ENCODE peak calls at places on chromosomes 4 and X, in six cellular contexts. L, E, D, C, J and X are unnamed samples.

GRCh38 chrX:103464071-103464773 is 55.1 kb downstream of the RAB40A start:
- DNase-seq in E (no peak), C (peak; percentile 40), L (peak; percentile 80), J (peak; percentile 25), D (peak; percentile 22), X (no peak)

GRCh38 chr4:26322349-26322748 is 1.5 kb downstream of the RBPJ start:
- DNase-seq in L (no peak), J (no peak), D (no peak), C (no peak), E (no peak), X (no peak)

GRCh38 chr4:75880278-75880677 is 22.0 kb downstream of the PPEF2 start:
- DNase-seq in J (no peak), C (no peak), E (no peak), D (no peak), L (no peak), X (no peak)

GRCh38 chrX:119755981-119756533 is 2.3 kb upstream of the SOWAHD start:
- DNase-seq in E (no peak), C (no peak), J (peak; percentile 13), L (no peak), D (peak; percentile 75), X (no peak)

GRCh38 chr4:26178874-26179273 is 141.9 kb upstream of the RBPJ start:
- DNase-seq in E (no peak), J (no peak), C (no peak), L (no peak), D (no peak), X (no peak)

GRCh38 chrX:54413753-54414152 is 26.5 kb upstream of the TSR2 start:
- DNase-seq in J (no peak), E (no peak), L (no peak), D (no peak), C (no peak), X (no peak)

GRCh38 chr4:161393614-161394013 is 770.2 kb downstream of the FSTL5 start:
- DNase-seq in C (peak; percentile 45), E (no peak), D (no peak), L (no peak), J (no peak), X (no peak)

GRCh38 chr4:75849459-75849858 is 52.8 kb downstream of the PPEF2 start:
- DNase-seq in C (peak; percentile 22), L (no peak), D (no peak), E (no peak), J (no peak), X (no peak)

GRCh38 chr4:56462157-56462556 is 5.3 kb upstream of the SRP72 start:
- DNase-seq in J (no peak), E (no peak), D (no peak), L (no peak), C (no peak), X (no peak)

GRCh38 chrX:135893294-135893817 is at the start of the genes CT45A10 and SAGE1:
- DNase-seq in L (peak; percentile 6), J (no peak), E (no peak), C (peak; percentile 5), D (no peak), X (no peak)

GRCh38 chr4:32840461-32841189 is 2120.5 kb downstream of the PCDH7 start:
- DNase-seq in D (no peak), J (no peak), L (no peak), C (no peak), E (no peak), X (no peak)

GRCh38 chr4:57148831-57149230 is 38.6 kb upstream of the IGFBP7 start:
- DNase-seq in L (no peak), C (no peak), D (no peak), J (no peak), E (no peak), X (peak; percentile 69)

GRCh38 chr4:2290488-2290887 is 28.6 kb upstream of the MXD4 start:
- DNase-seq in D (no peak), J (no peak), C (no peak), E (no peak), L (no peak), X (no peak)

GRCh38 chr4:98557497-98557896 is 100.9 kb downstream of the TSPAN5 start:
- DNase-seq in D (no peak), C (no peak), L (no peak), E (no peak), J (no peak), X (no peak)

GRCh38 chr4:80226091-80226490 is 28.8 kb downstream of the PRDM8 start:
- DNase-seq in C (no peak), J (no peak), E (no peak), D (no peak), L (no peak), X (no peak)

GRCh38 chr4:8046925-8047541 is 107.4 kb upstream of the AFAP1 start:
- DNase-seq in D (no peak), E (no peak), L (no peak), C (no peak), J (peak; percentile 11), X (no peak)

GRCh38 chr4:187366530-187367279 is 628.9 kb upstream of the ZFP42 start:
- DNase-seq in C (no peak), L (no peak), E (no peak), J (no peak), D (no peak), X (no peak)

GRCh38 chr4:40547446-40548132 is 82.1 kb downstream of the RBM47 start:
- DNase-seq in C (no peak), L (no peak), D (no peak), J (no peak), E (no peak), X (no peak)

GRCh38 chrX:56468441-56468840 is 95.0 kb upstream of the UBQLN2 start:
- DNase-seq in D (no peak), C (no peak), J (no peak), E (no peak), L (no peak), X (no peak)

GRCh38 chrX:110941906-110942305 is 146.3 kb upstream of the CHRDL1 start:
- DNase-seq in D (no peak), J (no peak), E (no peak), C (no peak), L (no peak), X (no peak)

GRCh38 chr4:48853604-48854394 is 22.9 kb downstream of the OCIAD1 start:
- DNase-seq in D (no peak), E (no peak), C (no peak), L (no peak), J (no peak), X (no peak)

GRCh38 chr4:55442541-55442940 is 46.8 kb downstream of the TMEM165 start:
- DNase-seq in C (no peak), E (no peak), L (no peak), D (no peak), J (no peak), X (no peak)

GRCh38 chr4:176123710-176124407 is 58.2 kb downstream of the WDR17 start:
- DNase-seq in D (peak; percentile 52), E (no peak), C (peak; percentile 37), J (no peak), L (peak; percentile 33), X (no peak)

GRCh38 chr4:15303052-15303641 is 124.7 kb upstream of the C1QTNF7 start:
- DNase-seq in D (no peak), J (no peak), E (no peak), C (no peak), L (no peak), X (no peak)

GRCh38 chr4:184215709-184216328 is 1.9 kb downstream of the ENPP6 start:
- DNase-seq in E (no peak), L (no peak), J (no peak), C (no peak), D (no peak), X (no peak)

GRCh38 chrX:42531431-42531830 is 246.5 kb downstream of the PPP1R2C start:
- DNase-seq in L (no peak), J (no peak), D (no peak), C (no peak), E (no peak), X (no peak)

GRCh38 chrX:71992711-71993110 is 82.1 kb downstream of the NHSL2 start:
- DNase-seq in C (no peak), J (peak; percentile 29), L (no peak), E (no peak), D (no peak), X (no peak)

GRCh38 chr4:74032064-74032463 is 6.4 kb downstream of the CXCL3 start:
- DNase-seq in L (no peak), C (no peak), D (no peak), J (no peak), E (no peak), X (no peak)

GRCh38 chr4:3800351-3800750 is 34.2 kb downstream of the ADRA2C start:
- DNase-seq in J (no peak), D (no peak), E (no peak), L (no peak), C (no peak), X (no peak)

GRCh38 chr4:98614081-98614480 is 44.3 kb downstream of the TSPAN5 start:
- DNase-seq in J (no peak), E (no peak), D (no peak), L (no peak), C (no peak), X (no peak)

GRCh38 chr4:4432341-4433125 is 45.6 kb downstream of the NSG1 start:
- DNase-seq in C (no peak), D (no peak), E (no peak), J (no peak), L (no peak), X (no peak)